ENCODE peak calls at places on chromosome 1, in ten cellular contexts. One of them, this sample, is unnamed.

GRCh38 chr1:227756172-227756959 is 21.1 kb downstream of the SNAP47 start:
- DNase-seq in NCI-H2081: no peak
- DNase-seq in stimulated activated CD4-positive, alpha-beta T cell treated with anti-CD3 and anti-CD28 coated beads, Interleukin-2, amount 100 ng/mL, for 24 hours: no peak
- DNase-seq in kidney glomerular epithelial cell: no peak
- DNase-seq in RWPE2: no peak
- DNase-seq in HFFc6: no peak
- DNase-seq in pancreas: no peak
- DNase-seq in right cardiac atrium: peak; percentile 73
- DNase-seq in upper lobe of right lung: no peak
- DNase-seq in CD8-positive, alpha-beta memory T cell: no peak
- DNase-seq in this sample: no peak

GRCh38 chr1:194004146-194004545 is 817.7 kb upstream of the B3GALT2 start:
- DNase-seq in stimulated activated CD4-positive, alpha-beta T cell treated with anti-CD3 and anti-CD28 coated beads, Interleukin-2, amount 100 ng/mL, for 24 hours: no peak
- DNase-seq in kidney glomerular epithelial cell: no peak
- DNase-seq in CD8-positive, alpha-beta memory T cell: no peak
- DNase-seq in pancreas: no peak
- DNase-seq in upper lobe of right lung: no peak
- DNase-seq in NCI-H2081: peak; percentile 1
- DNase-seq in RWPE2: no peak
- DNase-seq in HFFc6: no peak
- DNase-seq in right cardiac atrium: no peak
- DNase-seq in this sample: no peak

GRCh38 chr1:153049211-153049610 is 8.1 kb downstream of the SPRR2A start:
- DNase-seq in CD8-positive, alpha-beta memory T cell: no peak
- DNase-seq in upper lobe of right lung: no peak
- DNase-seq in stimulated activated CD4-positive, alpha-beta T cell treated with anti-CD3 and anti-CD28 coated beads, Interleukin-2, amount 100 ng/mL, for 24 hours: no peak
- DNase-seq in NCI-H2081: no peak
- DNase-seq in kidney glomerular epithelial cell: no peak
- DNase-seq in HFFc6: no peak
- DNase-seq in pancreas: no peak
- DNase-seq in right cardiac atrium: no peak
- DNase-seq in RWPE2: no peak
- DNase-seq in this sample: no peak

GRCh38 chr1:1630965-1631792 is 794 bp upstream of the MMP23B start:
- DNase-seq in stimulated activated CD4-positive, alpha-beta T cell treated with anti-CD3 and anti-CD28 coated beads, Interleukin-2, amount 100 ng/mL, for 24 hours: no peak
- DNase-seq in HFFc6: no peak
- DNase-seq in upper lobe of right lung: peak; percentile 77
- DNase-seq in RWPE2: no peak
- DNase-seq in NCI-H2081: no peak
- DNase-seq in pancreas: peak; percentile 23
- DNase-seq in right cardiac atrium: peak; percentile 93
- DNase-seq in kidney glomerular epithelial cell: no peak
- DNase-seq in CD8-positive, alpha-beta memory T cell: peak; percentile 44
- DNase-seq in this sample: no peak

GRCh38 chr1:172431721-172432192 is 11.3 kb downstream of the C1orf105 start:
- DNase-seq in CD8-positive, alpha-beta memory T cell: no peak
- DNase-seq in upper lobe of right lung: peak; percentile 77
- DNase-seq in RWPE2: peak; percentile 76
- DNase-seq in NCI-H2081: no peak
- DNase-seq in right cardiac atrium: no peak
- DNase-seq in pancreas: peak; percentile 79
- DNase-seq in kidney glomerular epithelial cell: no peak
- DNase-seq in stimulated activated CD4-positive, alpha-beta T cell treated with anti-CD3 and anti-CD28 coated beads, Interleukin-2, amount 100 ng/mL, for 24 hours: no peak
- DNase-seq in HFFc6: no peak
- DNase-seq in this sample: no peak

GRCh38 chr1:77533660-77534295 is 148.7 kb downstream of the ZZZ3 start:
- DNase-seq in NCI-H2081: peak; percentile 28
- DNase-seq in kidney glomerular epithelial cell: peak; percentile 53
- DNase-seq in right cardiac atrium: peak; percentile 68
- DNase-seq in upper lobe of right lung: no peak
- DNase-seq in CD8-positive, alpha-beta memory T cell: peak; percentile 34
- DNase-seq in stimulated activated CD4-positive, alpha-beta T cell treated with anti-CD3 and anti-CD28 coated beads, Interleukin-2, amount 100 ng/mL, for 24 hours: peak; percentile 60
- DNase-seq in RWPE2: no peak
- DNase-seq in HFFc6: peak; percentile 59
- DNase-seq in pancreas: peak; percentile 39
- DNase-seq in this sample: peak; percentile 74

GRCh38 chr1:54888080-54888733 is 1.2 kb upstream of the DHCR24 start:
- DNase-seq in stimulated activated CD4-positive, alpha-beta T cell treated with anti-CD3 and anti-CD28 coated beads, Interleukin-2, amount 100 ng/mL, for 24 hours: no peak
- DNase-seq in right cardiac atrium: no peak
- DNase-seq in NCI-H2081: no peak
- DNase-seq in HFFc6: no peak
- DNase-seq in kidney glomerular epithelial cell: no peak
- DNase-seq in RWPE2: no peak
- DNase-seq in CD8-positive, alpha-beta memory T cell: no peak
- DNase-seq in upper lobe of right lung: no peak
- DNase-seq in pancreas: no peak
- DNase-seq in this sample: no peak

GRCh38 chr1:152884966-152885624 is 7.0 kb downstream of the SMCP start:
- DNase-seq in HFFc6: peak; percentile 64
- DNase-seq in stimulated activated CD4-positive, alpha-beta T cell treated with anti-CD3 and anti-CD28 coated beads, Interleukin-2, amount 100 ng/mL, for 24 hours: no peak
- DNase-seq in NCI-H2081: no peak
- DNase-seq in right cardiac atrium: no peak
- DNase-seq in pancreas: no peak
- DNase-seq in RWPE2: no peak
- DNase-seq in upper lobe of right lung: no peak
- DNase-seq in CD8-positive, alpha-beta memory T cell: no peak
- DNase-seq in kidney glomerular epithelial cell: no peak
- DNase-seq in this sample: no peak

GRCh38 chr1:2303016-2303775 is 75.1 kb downstream of the SKI start:
- DNase-seq in CD8-positive, alpha-beta memory T cell: no peak
- DNase-seq in right cardiac atrium: peak; percentile 57
- DNase-seq in stimulated activated CD4-positive, alpha-beta T cell treated with anti-CD3 and anti-CD28 coated beads, Interleukin-2, amount 100 ng/mL, for 24 hours: no peak
- DNase-seq in pancreas: no peak
- DNase-seq in HFFc6: no peak
- DNase-seq in upper lobe of right lung: no peak
- DNase-seq in NCI-H2081: no peak
- DNase-seq in RWPE2: no peak
- DNase-seq in kidney glomerular epithelial cell: no peak
- DNase-seq in this sample: no peak

GRCh38 chr1:241323510-241323909 is 33.5 kb downstream of the RGS7 start:
- DNase-seq in CD8-positive, alpha-beta memory T cell: no peak
- DNase-seq in pancreas: peak; percentile 16
- DNase-seq in kidney glomerular epithelial cell: peak; percentile 56
- DNase-seq in right cardiac atrium: no peak
- DNase-seq in RWPE2: no peak
- DNase-seq in upper lobe of right lung: no peak
- DNase-seq in stimulated activated CD4-positive, alpha-beta T cell treated with anti-CD3 and anti-CD28 coated beads, Interleukin-2, amount 100 ng/mL, for 24 hours: peak; percentile 11
- DNase-seq in NCI-H2081: no peak
- DNase-seq in HFFc6: peak; percentile 10
- DNase-seq in this sample: peak; percentile 24

This sample was measured in HCEC 1CT.